ENCODE peak calls at places on chromosome 14, in eight cellular contexts. One of them, this sample, is unnamed.

GRCh38 chr14:67962215-67962644 is 142.7 kb downstream of the RAD51B start:
- DNase-seq in HAP-1: no peak
- DNase-seq in iPS DF 6.9: no peak
- DNase-seq in PC-3: no peak
- DNase-seq in CD4-positive, alpha-beta memory T cell: no peak
- DNase-seq in GM06990: peak; percentile 63
- DNase-seq in testis: no peak
- DNase-seq in ascending aorta: no peak
- DNase-seq in this sample: no peak

GRCh38 chr14:86961106-86961716 is 1031.8 kb downstream of the GALC start:
- DNase-seq in iPS DF 6.9: peak; percentile 18
- DNase-seq in ascending aorta: no peak
- DNase-seq in CD4-positive, alpha-beta memory T cell: no peak
- DNase-seq in testis: no peak
- DNase-seq in PC-3: peak; percentile 38
- DNase-seq in GM06990: no peak
- DNase-seq in HAP-1: peak; percentile 14
- DNase-seq in this sample: peak; percentile 27

GRCh38 chr14:51573607-51574006 is 78.1 kb upstream of the FRMD6 start:
- DNase-seq in testis: no peak
- DNase-seq in CD4-positive, alpha-beta memory T cell: no peak
- DNase-seq in HAP-1: no peak
- DNase-seq in ascending aorta: no peak
- DNase-seq in iPS DF 6.9: no peak
- DNase-seq in GM06990: no peak
- DNase-seq in PC-3: no peak
- DNase-seq in this sample: no peak

GRCh38 chr14:61754627-61755381 is 7.4 kb upstream of the SNAPC1 start:
- DNase-seq in ascending aorta: no peak
- DNase-seq in GM06990: no peak
- DNase-seq in testis: no peak
- DNase-seq in CD4-positive, alpha-beta memory T cell: no peak
- DNase-seq in iPS DF 6.9: no peak
- DNase-seq in HAP-1: no peak
- DNase-seq in PC-3: peak; percentile 64
- DNase-seq in this sample: no peak

GRCh38 chr14:105938055-105938863 is 411.9 kb downstream of the TMEM121 start:
- DNase-seq in iPS DF 6.9: no peak
- DNase-seq in CD4-positive, alpha-beta memory T cell: no peak
- DNase-seq in GM06990: no peak
- DNase-seq in HAP-1: no peak
- DNase-seq in ascending aorta: no peak
- DNase-seq in PC-3: no peak
- DNase-seq in testis: no peak
- DNase-seq in this sample: no peak

GRCh38 chr14:58792421-58792820 is 154.7 kb downstream of the DACT1 start:
- DNase-seq in ascending aorta: no peak
- DNase-seq in CD4-positive, alpha-beta memory T cell: no peak
- DNase-seq in PC-3: no peak
- DNase-seq in HAP-1: no peak
- DNase-seq in iPS DF 6.9: no peak
- DNase-seq in GM06990: no peak
- DNase-seq in testis: no peak
- DNase-seq in this sample: no peak

GRCh38 chr14:32202941-32203882 is at the start of gene RNU6-8:
- DNase-seq in PC-3: peak; percentile 92
- DNase-seq in GM06990: peak; percentile 87
- DNase-seq in HAP-1: peak; percentile 91
- DNase-seq in testis: peak; percentile 96
- DNase-seq in iPS DF 6.9: peak; percentile 48
- DNase-seq in ascending aorta: peak; percentile 40
- DNase-seq in CD4-positive, alpha-beta memory T cell: peak; percentile 89
- DNase-seq in this sample: peak; percentile 84

GRCh38 chr14:96554315-96554910 is 52.2 kb downstream of the PAPOLA start:
- DNase-seq in HAP-1: peak; percentile 48
- DNase-seq in PC-3: no peak
- DNase-seq in ascending aorta: no peak
- DNase-seq in CD4-positive, alpha-beta memory T cell: no peak
- DNase-seq in iPS DF 6.9: no peak
- DNase-seq in testis: no peak
- DNase-seq in GM06990: no peak
- DNase-seq in this sample: no peak

GRCh38 chr14:71620401-71620800 is 311.8 kb upstream of the RGS6 start:
- DNase-seq in iPS DF 6.9: no peak
- DNase-seq in ascending aorta: no peak
- DNase-seq in testis: no peak
- DNase-seq in HAP-1: no peak
- DNase-seq in PC-3: peak; percentile 80
- DNase-seq in CD4-positive, alpha-beta memory T cell: no peak
- DNase-seq in GM06990: no peak
- DNase-seq in this sample: no peak

GRCh38 chr14:23143911-23144310 is 24.9 kb upstream of the CEBPE start:
- DNase-seq in testis: no peak
- DNase-seq in PC-3: no peak
- DNase-seq in CD4-positive, alpha-beta memory T cell: no peak
- DNase-seq in ascending aorta: no peak
- DNase-seq in GM06990: no peak
- DNase-seq in iPS DF 6.9: no peak
- DNase-seq in HAP-1: no peak
- DNase-seq in this sample: no peak

GRCh38 chr14:26199599-26200370 is 398.0 kb downstream of the NOVA1 start:
- DNase-seq in GM06990: no peak
- DNase-seq in PC-3: peak; percentile 46
- DNase-seq in testis: no peak
- DNase-seq in CD4-positive, alpha-beta memory T cell: no peak
- DNase-seq in ascending aorta: no peak
- DNase-seq in HAP-1: no peak
- DNase-seq in iPS DF 6.9: no peak
- DNase-seq in this sample: peak; percentile 72

GRCh38 chr14:50383618-50384225 is 13.0 kb downstream of the CDKL1 start:
- DNase-seq in GM06990: no peak
- DNase-seq in HAP-1: no peak
- DNase-seq in CD4-positive, alpha-beta memory T cell: no peak
- DNase-seq in testis: no peak
- DNase-seq in ascending aorta: no peak
- DNase-seq in iPS DF 6.9: no peak
- DNase-seq in PC-3: no peak
- DNase-seq in this sample: no peak

GRCh38 chr14:50380455-50380854 is 16.2 kb downstream of the CDKL1 start:
- DNase-seq in iPS DF 6.9: no peak
- DNase-seq in ascending aorta: no peak
- DNase-seq in CD4-positive, alpha-beta memory T cell: no peak
- DNase-seq in GM06990: no peak
- DNase-seq in HAP-1: no peak
- DNase-seq in PC-3: no peak
- DNase-seq in testis: no peak
- DNase-seq in this sample: no peak

GRCh38 chr14:50381008-50381407 is 15.7 kb downstream of the CDKL1 start:
- DNase-seq in GM06990: no peak
- DNase-seq in CD4-positive, alpha-beta memory T cell: no peak
- DNase-seq in PC-3: no peak
- DNase-seq in testis: no peak
- DNase-seq in ascending aorta: no peak
- DNase-seq in iPS DF 6.9: no peak
- DNase-seq in HAP-1: no peak
- DNase-seq in this sample: no peak

GRCh38 chr14:50379563-50379962 is 17.1 kb downstream of the CDKL1 start:
- DNase-seq in iPS DF 6.9: no peak
- DNase-seq in GM06990: no peak
- DNase-seq in testis: no peak
- DNase-seq in ascending aorta: no peak
- DNase-seq in CD4-positive, alpha-beta memory T cell: no peak
- DNase-seq in HAP-1: no peak
- DNase-seq in PC-3: no peak
- DNase-seq in this sample: no peak

GRCh38 chr14:50381823-50382287 is 14.8 kb downstream of the CDKL1 start:
- DNase-seq in PC-3: no peak
- DNase-seq in CD4-positive, alpha-beta memory T cell: no peak
- DNase-seq in HAP-1: no peak
- DNase-seq in GM06990: no peak
- DNase-seq in testis: no peak
- DNase-seq in ascending aorta: no peak
- DNase-seq in iPS DF 6.9: no peak
- DNase-seq in this sample: no peak
- H3K4me3 ChIP-seq in PC-3: no peak overlapping the region
- H3K4me3 ChIP-seq in CD4-positive, alpha-beta memory T cell: no peak overlapping the region
- H3K4me3 ChIP-seq in HAP-1: no peak overlapping the region
- H3K4me3 ChIP-seq in GM06990: no peak overlapping the region
- H3K4me3 ChIP-seq in testis: no peak overlapping the region
- H3K4me3 ChIP-seq in ascending aorta: no peak overlapping the region
- H3K4me3 ChIP-seq in iPS DF 6.9: no peak overlapping the region
- H3K4me3 ChIP-seq in this sample: no peak overlapping the region

GRCh38 chr14:104863923-104864266 is 1.2 kb upstream of the CEP170B start:
- DNase-seq in PC-3: no peak
- DNase-seq in HAP-1: no peak
- DNase-seq in ascending aorta: no peak
- DNase-seq in testis: no peak
- DNase-seq in GM06990: no peak
- DNase-seq in iPS DF 6.9: no peak
- DNase-seq in CD4-positive, alpha-beta memory T cell: no peak
- DNase-seq in this sample: no peak
- H3K4me3 ChIP-seq in PC-3: peak overlapping the region; percentile 83
- H3K4me3 ChIP-seq in HAP-1: peak overlapping the region; percentile 50
- H3K4me3 ChIP-seq in ascending aorta: peak overlapping the region; percentile 84
- H3K4me3 ChIP-seq in testis: no peak overlapping the region
- H3K4me3 ChIP-seq in GM06990: no peak overlapping the region
- H3K4me3 ChIP-seq in iPS DF 6.9: peak overlapping the region; percentile 80
- H3K4me3 ChIP-seq in CD4-positive, alpha-beta memory T cell: no peak overlapping the region
- H3K4me3 ChIP-seq in this sample: no peak overlapping the region

DNA sequence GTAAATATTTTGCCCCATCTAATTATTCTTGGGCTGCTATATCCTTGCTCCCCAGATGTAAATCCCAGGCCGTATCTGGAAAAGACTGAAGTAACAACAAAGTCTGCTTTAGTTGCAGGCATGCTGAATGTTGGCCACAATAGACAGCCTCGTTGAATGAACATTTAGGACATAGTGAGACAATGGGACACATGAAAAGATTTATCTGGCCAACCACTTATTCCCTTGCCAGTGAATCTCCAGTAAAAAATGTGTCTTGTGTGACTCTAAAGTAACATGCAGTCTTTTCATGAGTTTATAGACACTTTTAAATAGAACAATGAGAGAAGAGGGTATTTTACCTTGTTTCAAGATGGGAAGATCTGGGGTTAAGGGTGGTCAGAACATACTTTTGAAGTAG is 60.2 kb upstream of the STXBP6 start:
- DNase-seq in GM06990: no peak
- DNase-seq in HAP-1: no peak
- DNase-seq in testis: no peak
- DNase-seq in iPS DF 6.9: no peak
- DNase-seq in CD4-positive, alpha-beta memory T cell: no peak
- DNase-seq in PC-3: no peak
- DNase-seq in ascending aorta: no peak
- DNase-seq in this sample: no peak
- H3K4me3 ChIP-seq in GM06990: no peak overlapping the region
- H3K4me3 ChIP-seq in HAP-1: no peak overlapping the region
- H3K4me3 ChIP-seq in testis: no peak overlapping the region
- H3K4me3 ChIP-seq in iPS DF 6.9: no peak overlapping the region
- H3K4me3 ChIP-seq in CD4-positive, alpha-beta memory T cell: no peak overlapping the region
- H3K4me3 ChIP-seq in PC-3: no peak overlapping the region
- H3K4me3 ChIP-seq in ascending aorta: no peak overlapping the region
- H3K4me3 ChIP-seq in this sample: no peak overlapping the region

DNA sequence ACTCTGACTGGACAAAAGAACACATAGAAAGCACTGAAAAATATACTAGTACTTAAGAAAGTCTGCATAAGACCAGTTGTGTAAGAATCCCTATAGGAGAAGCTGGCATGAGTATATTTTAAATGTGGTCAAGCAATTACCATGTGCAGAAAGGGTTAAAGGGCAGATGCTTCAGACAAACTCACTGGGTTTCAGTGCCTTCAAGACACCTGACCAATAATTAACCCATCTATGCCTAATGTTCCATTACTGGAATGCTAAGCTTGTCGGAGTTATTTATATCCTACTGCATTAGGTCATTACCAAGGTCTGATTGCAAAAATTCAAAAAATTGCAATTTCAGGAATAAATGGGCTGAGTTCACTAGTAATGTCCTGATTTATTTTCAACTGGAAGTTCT is 41.3 kb downstream of the HNRNPC start:
- DNase-seq in iPS DF 6.9: no peak
- DNase-seq in CD4-positive, alpha-beta memory T cell: no peak
- DNase-seq in GM06990: no peak
- DNase-seq in PC-3: no peak
- DNase-seq in HAP-1: no peak
- DNase-seq in ascending aorta: no peak
- DNase-seq in testis: no peak
- DNase-seq in this sample: no peak
- H3K4me3 ChIP-seq in iPS DF 6.9: no peak overlapping the region
- H3K4me3 ChIP-seq in CD4-positive, alpha-beta memory T cell: no peak overlapping the region
- H3K4me3 ChIP-seq in GM06990: no peak overlapping the region
- H3K4me3 ChIP-seq in PC-3: no peak overlapping the region
- H3K4me3 ChIP-seq in HAP-1: no peak overlapping the region
- H3K4me3 ChIP-seq in ascending aorta: no peak overlapping the region
- H3K4me3 ChIP-seq in testis: no peak overlapping the region
- H3K4me3 ChIP-seq in this sample: no peak overlapping the region

GRCh38 chr14:81533536-81534343 is at the start of gene SEL1L:
- DNase-seq in iPS DF 6.9: peak; percentile 99
- DNase-seq in HAP-1: peak; percentile 100
- DNase-seq in testis: peak; percentile 100
- DNase-seq in PC-3: peak; percentile 99
- DNase-seq in ascending aorta: peak; percentile 100
- DNase-seq in CD4-positive, alpha-beta memory T cell: peak; percentile 100
- DNase-seq in GM06990: peak; percentile 99
- DNase-seq in this sample: peak; percentile 100

GRCh38 chr14:81533212-81533535 is 479 bp downstream of the SEL1L start:
- DNase-seq in GM06990: no peak
- DNase-seq in PC-3: no peak
- DNase-seq in iPS DF 6.9: no peak
- DNase-seq in CD4-positive, alpha-beta memory T cell: no peak
- DNase-seq in ascending aorta: no peak
- DNase-seq in HAP-1: no peak
- DNase-seq in testis: no peak
- DNase-seq in this sample: no peak

GRCh38 chr14:81525129-81525528 is 8.5 kb downstream of the SEL1L start:
- DNase-seq in HAP-1: no peak
- DNase-seq in CD4-positive, alpha-beta memory T cell: no peak
- DNase-seq in PC-3: no peak
- DNase-seq in iPS DF 6.9: no peak
- DNase-seq in ascending aorta: no peak
- DNase-seq in GM06990: no peak
- DNase-seq in testis: no peak
- DNase-seq in this sample: no peak

GRCh38 chr14:81534510-81535074 is 939 bp upstream of the SEL1L start:
- DNase-seq in GM06990: no peak
- DNase-seq in testis: no peak
- DNase-seq in PC-3: no peak
- DNase-seq in CD4-positive, alpha-beta memory T cell: no peak
- DNase-seq in HAP-1: no peak
- DNase-seq in ascending aorta: no peak
- DNase-seq in iPS DF 6.9: no peak
- DNase-seq in this sample: no peak

GRCh38 chr14:81529391-81529790 is 4.3 kb downstream of the SEL1L start:
- DNase-seq in ascending aorta: no peak
- DNase-seq in GM06990: no peak
- DNase-seq in testis: no peak
- DNase-seq in HAP-1: no peak
- DNase-seq in iPS DF 6.9: no peak
- DNase-seq in CD4-positive, alpha-beta memory T cell: no peak
- DNase-seq in PC-3: no peak
- DNase-seq in this sample: no peak
- H3K4me3 ChIP-seq in ascending aorta: no peak overlapping the region
- H3K4me3 ChIP-seq in GM06990: no peak overlapping the region
- H3K4me3 ChIP-seq in testis: no peak overlapping the region
- H3K4me3 ChIP-seq in HAP-1: no peak overlapping the region
- H3K4me3 ChIP-seq in iPS DF 6.9: no peak overlapping the region
- H3K4me3 ChIP-seq in CD4-positive, alpha-beta memory T cell: no peak overlapping the region
- H3K4me3 ChIP-seq in PC-3: no peak overlapping the region
- H3K4me3 ChIP-seq in this sample: no peak overlapping the region

This sample was measured in Jurkat, Clone E6-1.